ENCODE peak calls at places on chromosome 5, in six cellular contexts. Z is HL-60, A is GM23338, G is SK-N-SH, N is prostate gland, R is spleen. L is an unnamed sample.

GRCh38 chr5:102511666-102512065 is 12.9 kb upstream of the SLCO6A1 start:
- DNase-seq in Z (no peak), A (no peak), G (no peak), N (no peak), R (no peak), L (no peak)

GRCh38 chr5:40680741-40681350 is 1.1 kb downstream of the PTGER4 start:
- DNase-seq in Z (no peak), A (peak; percentile 42), G (peak; percentile 39), N (peak; percentile 10), R (peak; percentile 89), L (no peak)

GRCh38 chr5:84831701-84832100 is 447.0 kb upstream of the EDIL3 start:
- DNase-seq in Z (no peak), A (no peak), G (no peak), N (no peak), R (no peak), L (no peak)

GRCh38 chr5:54902817-54903473 is 82.4 kb downstream of the ESM1 start:
- DNase-seq in Z (no peak), A (no peak), G (no peak), N (no peak), R (no peak), L (no peak)

GRCh38 chr5:176180339-176180738 is 57.9 kb upstream of the SIMC1 start:
- DNase-seq in Z (no peak), A (no peak), G (no peak), N (no peak), R (no peak), L (no peak)

GRCh38 chr5:158286827-158287226 is 427.9 kb upstream of the CLINT1 start:
- DNase-seq in Z (no peak), A (no peak), G (no peak), N (no peak), R (no peak), L (no peak)

GRCh38 chr5:9513825-9514224 is 32.0 kb downstream of the SEMA5A start:
- DNase-seq in Z (no peak), A (peak; percentile 69), G (no peak), N (no peak), R (no peak), L (no peak)

GRCh38 chr5:67095346-67095871 is 101.2 kb downstream of the CD180 start:
- DNase-seq in Z (no peak), A (peak; percentile 18), G (no peak), N (peak; percentile 61), R (no peak), L (peak; percentile 67)

GRCh38 chr5:168833383-168833782 is 254.2 kb upstream of the PANK3 start:
- DNase-seq in Z (no peak), A (no peak), G (no peak), N (no peak), R (no peak), L (no peak)

GRCh38 chr5:54889826-54890225 is 95.6 kb downstream of the ESM1 start:
- DNase-seq in Z (no peak), A (no peak), G (no peak), N (no peak), R (no peak), L (no peak)

GRCh38 chr5:111236995-111237394 is 12.8 kb downstream of the CAMK4 start:
- DNase-seq in Z (no peak), A (no peak), G (no peak), N (no peak), R (no peak), L (no peak)

GRCh38 chr5:69368458-69369368 is 607 bp downstream of the AK6 start:
- DNase-seq in Z (no peak), A (peak; percentile 51), G (peak; percentile 46), N (no peak), R (no peak), L (no peak)

GRCh38 chr5:172603425-172603824 is 37.6 kb upstream of the NEURL1B start:
- DNase-seq in Z (no peak), A (no peak), G (no peak), N (no peak), R (peak; percentile 37), L (no peak)

GRCh38 chr5:172820046-172820767 is 13.8 kb upstream of the ERGIC1 start:
- DNase-seq in Z (no peak), A (no peak), G (no peak), N (peak; percentile 65), R (no peak), L (peak; percentile 73)

GRCh38 chr5:119166026-119166425 is 95.1 kb downstream of the DMXL1 start:
- DNase-seq in Z (no peak), A (peak; percentile 49), G (no peak), N (no peak), R (no peak), L (no peak)

DNA sequence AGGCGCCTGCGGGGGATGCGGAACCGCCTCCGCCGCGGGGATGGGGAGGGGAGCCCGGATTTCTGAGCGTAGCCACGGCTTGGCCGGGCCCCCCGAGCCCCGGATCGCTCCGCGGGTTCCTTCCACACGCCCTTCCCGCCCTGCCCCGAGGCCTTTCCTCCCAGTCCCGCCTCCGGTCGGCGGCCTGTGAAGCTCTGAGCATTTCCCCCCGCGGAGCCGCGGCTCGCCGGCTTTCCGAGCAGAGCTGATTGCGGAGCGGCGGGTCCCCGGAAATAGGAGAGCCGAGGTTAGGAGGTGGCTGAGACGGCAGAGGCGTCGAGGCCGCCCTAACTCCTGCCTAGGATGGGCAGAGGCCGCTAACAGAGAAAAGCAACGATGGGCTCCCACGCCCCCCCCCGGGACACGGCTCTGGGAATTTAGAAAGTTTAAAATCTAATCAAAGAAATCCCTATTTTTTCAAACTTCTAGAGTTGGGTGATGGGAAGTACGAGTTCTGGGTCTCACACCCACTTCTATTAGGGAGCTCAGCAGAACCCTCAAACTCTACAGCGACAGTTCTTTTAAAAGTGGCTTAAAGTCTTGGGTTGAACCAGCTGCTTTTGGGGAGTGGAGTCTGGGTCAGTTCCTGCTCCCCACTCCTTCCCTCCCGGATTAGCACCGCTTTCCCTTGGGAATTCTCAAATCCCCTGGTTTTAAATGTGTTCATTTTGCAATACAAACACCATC is 5.9 kb downstream of the IRX4 start:
- DNase-seq in Z (no peak), A (peak; percentile 46), G (no peak), N (no peak), R (no peak), L (no peak)
- H3K27me3 ChIP-seq in Z (peaks cover 71% of the 10 kb centered on the region), A (peaks cover 94% of the 10 kb centered on the region), G (peaks cover 86% of the 10 kb centered on the region), N (peaks cover 46% of the 10 kb centered on the region), R (peaks cover 100% of the 10 kb centered on the region), L (peaks cover 73% of the 10 kb centered on the region)

GRCh38 chr5:81751009-81751835 is at the start of gene SSBP2:
- DNase-seq in Z (peak; percentile 80), A (peak; percentile 98), G (peak; percentile 97), N (peak; percentile 98), R (peak; percentile 100), L (peak; percentile 99)
- TF ChIP-seq POLR2AphosphoS5 in Z (no peak), A (peak; percentile 35), G (peak; percentile 73), N (peak; percentile 95), R (peak; percentile 85), L (peak; percentile 78)

GRCh38 chr5:130278136-130278535 is 373.9 kb downstream of the CHSY3 start:
- DNase-seq in Z (no peak), A (peak; percentile 24), G (no peak), N (no peak), R (peak; percentile 47), L (no peak)

GRCh38 chr5:130279386-130279785 is 375.1 kb downstream of the CHSY3 start:
- DNase-seq in Z (no peak), A (no peak), G (no peak), N (no peak), R (no peak), L (no peak)

GRCh38 chr5:130280528-130281217 is 376.4 kb downstream of the CHSY3 start:
- DNase-seq in Z (no peak), A (no peak), G (no peak), N (no peak), R (no peak), L (no peak)

GRCh38 chr5:130277522-130277921 is 373.3 kb downstream of the CHSY3 start:
- DNase-seq in Z (no peak), A (no peak), G (no peak), N (no peak), R (peak; percentile 44), L (no peak)

GRCh38 chr5:130277002-130277401 is 372.7 kb downstream of the CHSY3 start:
- DNase-seq in Z (no peak), A (no peak), G (no peak), N (no peak), R (peak; percentile 58), L (no peak)
- H3K27me3 ChIP-seq in Z (no peaks in the 10 kb centered on the region), A (peaks cover 50% of the 10 kb centered on the region), G (no peaks in the 10 kb centered on the region), N (no peaks in the 10 kb centered on the region), R (no peaks in the 10 kb centered on the region), L (no peaks in the 10 kb centered on the region)

GRCh38 chr5:95743877-95744276 is 12.7 kb downstream of the RHOBTB3 start:
- DNase-seq in Z (no peak), A (no peak), G (no peak), N (no peak), R (no peak), L (no peak)
- TF ChIP-seq POLR2AphosphoS5 in Z (no peak), A (no peak), G (no peak), N (no peak), R (no peak), L (no peak)

GRCh38 chr5:161548472-161549094 is 2.1 kb upstream of the GABRB2 start:
- DNase-seq in Z (no peak), A (peak; percentile 55), G (peak; percentile 14), N (no peak), R (no peak), L (no peak)

GRCh38 chr5:161546463-161547301 is at the start of gene GABRB2:
- DNase-seq in Z (peak; percentile 34), A (peak; percentile 55), G (peak; percentile 65), N (no peak), R (no peak), L (peak; percentile 51)

GRCh38 chr5:161549106-161549505 is 2.6 kb upstream of the GABRB2 start:
- DNase-seq in Z (no peak), A (no peak), G (no peak), N (no peak), R (no peak), L (no peak)

GRCh38 chr5:161545701-161546462 is 643 bp downstream of the GABRB2 start:
- DNase-seq in Z (no peak), A (peak; percentile 7), G (no peak), N (no peak), R (no peak), L (no peak)

GRCh38 chr5:161547573-161548471 is 1.3 kb upstream of the GABRB2 start:
- DNase-seq in Z (no peak), A (peak; percentile 48), G (peak; percentile 44), N (no peak), R (peak; percentile 67), L (no peak)
- H3K27me3 ChIP-seq in Z (peaks cover 19% of the 10 kb centered on the region), A (peaks cover 78% of the 10 kb centered on the region), G (peaks cover 32% of the 10 kb centered on the region), N (peaks cover 21% of the 10 kb centered on the region), R (peaks cover 76% of the 10 kb centered on the region), L (peaks cover 29% of the 10 kb centered on the region)